ENCODE peak calls at places on chromosome 16, in ten cellular contexts. U, X, N, Z, S, A, D, V, Q and M are unnamed samples.

GRCh38 chr16:26569793-26570192 is 496.9 kb upstream of the C16orf82 start:
- DNase-seq in U (no peak), X (no peak), N (no peak), Z (no peak), S (no peak), A (peak), D (no peak), V (no peak), Q (no peak), M (no peak)

GRCh38 chr16:75471723-75472634 is 7.5 kb upstream of the TMEM170A start:
- DNase-seq in U (no peak), X (peak), N (no peak), Z (peak), S (peak), A (peak), D (peak), V (no peak), Q (peak), M (peak)

GRCh38 chr16:88329726-88330700 is 52.7 kb upstream of the ZNF469 start:
- DNase-seq in U (no peak), X (peak), N (peak), Z (no peak), S (no peak), A (no peak), D (no peak), V (no peak), Q (no peak), M (no peak)

GRCh38 chr16:64397945-64398508 is 723.8 kb downstream of the CDH11 start:
- DNase-seq in U (no peak), X (no peak), N (no peak), Z (no peak), S (no peak), A (no peak), D (no peak), V (no peak), Q (no peak), M (no peak)

GRCh38 chr16:82360024-82360783 is 190.2 kb upstream of the MPHOSPH6 start:
- DNase-seq in U (no peak), X (no peak), N (no peak), Z (peak), S (no peak), A (no peak), D (no peak), V (no peak), Q (no peak), M (no peak)

GRCh38 chr16:8751481-8752311 is 45.7 kb downstream of the TMEM186 start:
- DNase-seq in U (no peak), X (peak), N (no peak), Z (peak), S (no peak), A (peak), D (no peak), V (no peak), Q (peak), M (peak)

GRCh38 chr16:83727751-83728352 is 79.9 kb upstream of the HSBP1 start:
- DNase-seq in U (no peak), X (no peak), N (no peak), Z (no peak), S (no peak), A (no peak), D (no peak), V (no peak), Q (no peak), M (no peak)

GRCh38 chr16:88368994-88369393 is 13.8 kb upstream of the ZNF469 start:
- DNase-seq in U (no peak), X (no peak), N (peak), Z (no peak), S (no peak), A (no peak), D (no peak), V (peak), Q (no peak), M (no peak)

GRCh38 chr16:54720259-54720658 is 210.4 kb upstream of the IRX5 start:
- DNase-seq in U (no peak), X (no peak), N (no peak), Z (no peak), S (no peak), A (no peak), D (no peak), V (no peak), Q (no peak), M (no peak)

GRCh38 chr16:79003026-79003617 is 597.4 kb downstream of the MAF start:
- DNase-seq in U (no peak), X (no peak), N (no peak), Z (no peak), S (no peak), A (no peak), D (no peak), V (no peak), Q (no peak), M (no peak)

GRCh38 chr16:57186630-57187507 is 740 bp downstream of the RSPRY1 start:
- DNase-seq in U (no peak), X (peak), N (no peak), Z (peak), S (no peak), A (peak), D (peak), V (no peak), Q (no peak), M (no peak)

GRCh38 chr16:2194166-2194834 is 2.1 kb downstream of the CASKIN1 start:
- DNase-seq in U (no peak), X (peak), N (no peak), Z (peak), S (no peak), A (peak), D (no peak), V (no peak), Q (no peak), M (peak)

GRCh38 chr16:80994451-80994850 is 12.2 kb downstream of the CMC2 start:
- DNase-seq in U (no peak), X (no peak), N (no peak), Z (no peak), S (no peak), A (peak), D (no peak), V (no peak), Q (no peak), M (no peak)

GRCh38 chr16:80614908-80615696 is 74.3 kb downstream of the DYNLRB2 start:
- DNase-seq in U (no peak), X (peak), N (no peak), Z (peak), S (no peak), A (peak), D (no peak), V (no peak), Q (peak), M (peak)

GRCh38 chr16:7206469-7206868 is 126.2 kb upstream of the RBFOX1 start:
- DNase-seq in U (no peak), X (no peak), N (no peak), Z (no peak), S (no peak), A (no peak), D (no peak), V (no peak), Q (no peak), M (no peak)

GRCh38 chr16:79169239-79169638 is 431.3 kb downstream of the MAF start:
- DNase-seq in U (no peak), X (no peak), N (no peak), Z (no peak), S (no peak), A (no peak), D (no peak), V (no peak), Q (no peak), M (no peak)

GRCh38 chr16:1744338-1744840 is 27.0 kb downstream of the NME3 start:
- DNase-seq in U (no peak), X (no peak), N (no peak), Z (no peak), S (no peak), A (no peak), D (no peak), V (no peak), Q (no peak), M (no peak)

GRCh38 chr16:84058664-84059063 is 16.1 kb upstream of the SLC38A8 start:
- DNase-seq in U (no peak), X (no peak), N (no peak), Z (no peak), S (no peak), A (no peak), D (no peak), V (no peak), Q (no peak), M (no peak)

GRCh38 chr16:3950343-3951193 is 70.1 kb upstream of the CREBBP start:
- DNase-seq in U (no peak), X (peak), N (peak), Z (peak), S (peak), A (peak), D (no peak), V (peak), Q (peak), M (peak)

GRCh38 chr16:4319454-4319853 is 3.6 kb downstream of the GLIS2 start:
- DNase-seq in U (peak), X (no peak), N (no peak), Z (peak), S (no peak), A (no peak), D (no peak), V (peak), Q (no peak), M (no peak)

GRCh38 chr16:30706046-30706445 is 7.1 kb downstream of the SRCAP start:
- DNase-seq in U (no peak), X (no peak), N (no peak), Z (no peak), S (no peak), A (no peak), D (no peak), V (no peak), Q (no peak), M (no peak)

GRCh38 chr16:49698416-49698815 is 157.5 kb downstream of the ZNF423 start:
- DNase-seq in U (no peak), X (no peak), N (no peak), Z (no peak), S (no peak), A (no peak), D (no peak), V (no peak), Q (no peak), M (no peak)